ENCODE peak calls at places on chromosomes 4 and X, in eight cellular contexts. J, C, U, X, W, F, I and R are unnamed samples.

GRCh38 chr4:10458190-10458589 is 964 bp upstream of the ZNF518B start:
- DNase-seq in J (no peak), I (no peak), W (no peak), F (no peak), X (no peak), C (no peak), U (no peak), R (no peak)

GRCh38 chr4:121266982-121267381 is 102.9 kb upstream of the TNIP3 start:
- DNase-seq in I (no peak), J (no peak), U (no peak), C (no peak), X (no peak), W (no peak), F (no peak), R (no peak)

GRCh38 chr4:169351860-169352259 is 81.1 kb upstream of the SH3RF1 start:
- DNase-seq in C (peak), U (peak), X (no peak), J (peak), W (no peak), I (peak), F (no peak), R (peak)

GRCh38 chr4:113502476-113502875 is 259.1 kb downstream of the CAMK2D start:
- DNase-seq in W (no peak), J (no peak), C (peak), X (peak), U (no peak), I (no peak), F (no peak), R (peak)

GRCh38 chrX:70672326-70672725 is 227.7 kb downstream of the DLG3 start:
- DNase-seq in I (no peak), C (no peak), U (no peak), F (no peak), J (no peak), W (no peak), X (no peak), R (no peak)

GRCh38 chr4:22573198-22573597 is 57.3 kb upstream of the ADGRA3 start:
- DNase-seq in X (no peak), F (peak), I (peak), U (no peak), J (no peak), C (no peak), W (no peak), R (peak)

GRCh38 chr4:184280591-184281071 is 63.0 kb upstream of the ENPP6 start:
- DNase-seq in J (peak), C (no peak), W (no peak), F (no peak), I (no peak), X (no peak), U (no peak), R (no peak)

GRCh38 chr4:9773464-9773863 is 8.0 kb upstream of the DRD5 start:
- DNase-seq in U (no peak), X (no peak), W (no peak), C (no peak), J (no peak), I (no peak), F (no peak), R (no peak)

GRCh38 chr4:56648245-56649151 is 32.6 kb downstream of the HOPX start:
- DNase-seq in I (no peak), U (no peak), J (no peak), X (peak), C (peak), W (no peak), F (no peak), R (peak)

GRCh38 chr4:10347281-10347795 is 109.9 kb downstream of the ZNF518B start:
- DNase-seq in C (no peak), U (no peak), W (no peak), I (peak), J (no peak), F (no peak), X (no peak), R (no peak)

GRCh38 chr4:148210661-148211060 is 231.6 kb downstream of the NR3C2 start:
- DNase-seq in J (no peak), I (no peak), W (no peak), X (no peak), F (no peak), C (no peak), U (no peak), R (no peak)

GRCh38 chr4:2949782-2950125 is 13.5 kb downstream of the NOP14 start:
- DNase-seq in I (no peak), X (no peak), F (no peak), U (no peak), J (no peak), W (no peak), C (no peak), R (no peak)

GRCh38 chr4:110654254-110654635 is 31.4 kb upstream of the PITX2 start:
- DNase-seq in U (no peak), F (no peak), C (no peak), J (no peak), W (no peak), X (no peak), I (no peak), R (no peak)

GRCh38 chrX:12949927-12950656 is 24.8 kb upstream of the TMSB4X start:
- DNase-seq in F (peak), C (peak), I (no peak), U (peak), W (no peak), J (peak), X (peak), R (peak)

GRCh38 chrX:10939384-10939783 is 171.7 kb upstream of the HCCS start:
- DNase-seq in X (peak), C (peak), F (no peak), U (no peak), I (peak), J (peak), W (no peak), R (no peak)

GRCh38 chr4:164748375-164748774 is 5.6 kb upstream of the SMIM31 start:
- DNase-seq in C (peak), J (no peak), F (no peak), X (peak), W (no peak), I (no peak), U (no peak), R (peak)

GRCh38 chrX:26050099-26050498 is 88.0 kb upstream of the MAGEB18 start:
- DNase-seq in F (no peak), I (no peak), J (no peak), C (no peak), W (no peak), U (no peak), X (peak), R (no peak)

GRCh38 chr4:151624606-151625565 is 135.9 kb downstream of the GATB start:
- DNase-seq in J (no peak), W (no peak), I (no peak), U (no peak), F (no peak), X (no peak), C (peak), R (no peak)

GRCh38 chr4:147096667-147097604 is 151.3 kb upstream of the TTC29 start:
- DNase-seq in C (peak), W (no peak), U (no peak), F (no peak), I (peak), J (no peak), X (peak), R (peak)

GRCh38 chrX:20973038-20973437 is 401.2 kb upstream of the CNKSR2 start:
- DNase-seq in X (no peak), J (no peak), W (peak), F (no peak), C (no peak), U (no peak), I (no peak), R (no peak)

GRCh38 chr4:81606796-81607550 is 135.3 kb upstream of the RASGEF1B start:
- DNase-seq in W (no peak), J (no peak), F (peak), U (no peak), X (peak), C (peak), I (no peak), R (peak)

GRCh38 chrX:47579537-47579936 is 2.7 kb upstream of the TIMP1 start:
- DNase-seq in W (no peak), C (peak), U (no peak), J (no peak), I (no peak), X (peak), F (peak), R (peak)

GRCh38 chrX:139093201-139093600 is 381.7 kb upstream of the FGF13 start:
- DNase-seq in J (no peak), W (no peak), U (no peak), X (no peak), C (no peak), I (no peak), F (no peak), R (peak)

GRCh38 chr4:37762294-37763163 is 64.0 kb upstream of the PGM2 start:
- DNase-seq in I (no peak), X (peak), F (no peak), W (no peak), J (no peak), U (no peak), C (peak), R (peak)

GRCh38 chrX:42720209-42720608 is 57.8 kb downstream of the PPP1R2C start:
- DNase-seq in F (no peak), C (no peak), J (no peak), U (no peak), W (no peak), I (no peak), X (no peak), R (no peak)

GRCh38 chr4:10089346-10089745 is 27.3 kb downstream of the WDR1 start:
- DNase-seq in C (no peak), I (peak), W (peak), F (peak), X (no peak), J (no peak), U (peak), R (no peak)

GRCh38 chrX:124502144-124502543 is 155.8 kb downstream of the SH2D1A start:
- DNase-seq in F (no peak), C (no peak), I (no peak), U (no peak), W (no peak), J (no peak), X (no peak), R (no peak)

GRCh38 chrX:126552313-126553022 is at the start of gene DCAF12L1:
- DNase-seq in J (no peak), I (no peak), W (no peak), C (no peak), F (no peak), U (no peak), X (no peak), R (no peak)

GRCh38 chr4:38154681-38155588 is 194.7 kb downstream of the PTTG2 start:
- DNase-seq in F (peak), X (peak), J (peak), W (no peak), U (no peak), I (no peak), C (peak), R (peak)

GRCh38 chr4:118139241-118139640 is 105.0 kb downstream of the NDST3 start:
- DNase-seq in I (no peak), U (no peak), C (no peak), J (no peak), F (no peak), X (no peak), W (no peak), R (no peak)

GRCh38 chrX:108304210-108304609 is 134.0 kb downstream of the COL4A6 start:
- DNase-seq in J (no peak), X (peak), U (no peak), I (no peak), C (peak), F (no peak), W (no peak), R (peak)
- TF ChIP-seq CTCF in J (peak), X (peak), U (peak), I (peak), C (peak), F (no peak), W (peak), R (peak)

GRCh38 chrX:24148118-24148517 is 1.4 kb upstream of the ZFX start:
- DNase-seq in I (no peak), J (no peak), F (no peak), U (no peak), X (no peak), W (no peak), C (no peak), R (no peak)
- H3K4me3 ChIP-seq in I (peak), J (no peak), F (peak), U (no peak), X (no peak), W (peak), C (no peak), R (no peak)

DNA sequence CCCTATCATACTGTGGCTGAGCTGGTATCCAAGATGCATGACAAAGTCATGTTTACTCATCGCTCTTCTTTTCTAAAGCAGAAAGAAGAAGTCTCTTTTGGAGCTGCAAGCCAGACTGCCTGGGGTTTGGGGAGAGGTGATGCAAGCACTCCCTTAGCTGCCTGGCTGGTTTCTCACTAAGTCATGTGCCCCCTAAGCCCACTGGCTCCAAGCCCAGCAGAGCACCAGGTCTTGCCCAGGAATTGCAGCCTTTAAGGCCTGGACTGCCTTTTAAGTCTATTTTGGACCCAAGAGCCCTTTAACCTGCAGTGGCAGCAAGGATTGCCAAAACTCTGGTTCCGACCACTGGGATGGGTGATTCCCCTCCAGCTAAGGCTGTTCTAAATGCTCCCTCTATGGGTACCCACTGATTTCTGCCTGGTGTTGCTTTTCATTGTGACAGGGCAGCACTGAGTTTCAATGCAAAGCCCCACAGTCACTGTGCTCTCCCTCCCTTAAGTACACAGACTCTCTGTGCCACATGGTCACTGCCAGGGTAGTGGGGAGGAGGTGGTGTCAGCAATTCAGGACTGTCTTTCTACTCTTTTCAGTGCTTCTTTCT is 548.6 kb downstream of the TLL1 start:
- DNase-seq in X (peak), J (no peak), C (peak), U (peak), I (no peak), W (no peak), F (no peak), R (peak)
- TF ChIP-seq CTCF in X (no peak), J (no peak), C (peak), U (no peak), I (no peak), W (peak), F (no peak), R (no peak)

GRCh38 chr4:155854597-155855226 is 11.4 kb downstream of the ASIC5 start:
- DNase-seq in C (peak), U (no peak), W (no peak), I (no peak), F (no peak), J (no peak), X (no peak), R (peak)
- H3K4me3 ChIP-seq in C (no peak), U (no peak), W (no peak), I (no peak), F (no peak), J (no peak), X (no peak), R (no peak)

DNA sequence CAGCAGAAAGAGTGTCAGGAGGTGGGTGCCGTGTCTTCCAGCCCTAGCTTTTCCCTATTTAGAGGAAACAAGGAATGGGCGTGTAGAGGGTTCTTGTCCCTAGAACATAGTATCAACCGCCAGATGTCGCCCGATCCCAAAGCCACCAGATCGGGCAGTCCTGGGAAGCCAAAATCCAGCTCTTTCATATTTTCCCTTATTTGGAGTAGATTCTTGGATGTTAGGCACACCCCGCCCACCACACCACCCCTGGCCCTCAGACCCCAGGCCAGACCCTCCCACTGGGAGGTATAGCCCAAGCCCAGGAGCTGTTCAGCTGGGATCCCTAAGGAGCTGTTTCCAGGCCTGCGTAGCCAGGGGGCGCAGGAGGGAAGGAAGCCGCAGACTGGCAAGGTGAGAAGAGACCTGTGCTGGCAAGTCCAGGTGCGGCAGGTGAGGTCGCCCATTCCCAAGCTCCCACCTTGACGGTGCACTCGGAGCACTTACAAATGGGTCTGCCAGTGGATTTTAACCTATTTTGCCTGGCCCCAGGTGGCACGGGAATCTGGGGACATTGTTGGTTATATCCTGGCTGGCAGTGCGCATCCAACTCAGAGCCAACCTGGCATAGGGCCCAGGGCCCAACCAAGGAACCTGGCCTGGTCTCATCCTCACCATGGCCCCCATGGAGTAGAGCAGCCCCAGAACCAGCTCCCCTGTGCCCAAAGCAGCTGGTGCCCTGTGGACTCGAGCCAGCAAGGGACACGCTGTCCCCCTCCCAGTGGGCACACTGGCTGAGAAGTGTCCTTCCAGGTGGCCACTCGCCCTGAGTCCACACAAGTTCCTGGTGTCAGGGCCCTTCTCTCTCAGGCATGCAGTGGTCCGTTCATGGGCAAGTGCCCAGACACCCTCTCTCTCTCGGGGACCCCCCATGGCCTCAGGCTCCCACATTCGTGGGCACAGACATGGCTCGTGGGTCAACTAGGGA is 811 bp downstream of the FLNA start:
- DNase-seq in W (peak), C (peak), X (peak), U (no peak), J (peak), I (peak), F (no peak), R (peak)
- TF ChIP-seq CTCF in W (peak), C (peak), X (peak), U (peak), J (peak), I (peak), F (peak), R (peak)

GRCh38 chrX:40403757-40404156 is 177.0 kb upstream of the ATP6AP2 start:
- DNase-seq in W (no peak), I (no peak), X (no peak), F (no peak), J (no peak), C (no peak), U (no peak), R (no peak)
- H3K4me3 ChIP-seq in W (no peak), I (no peak), X (no peak), F (no peak), J (no peak), C (no peak), U (no peak), R (no peak)

DNA sequence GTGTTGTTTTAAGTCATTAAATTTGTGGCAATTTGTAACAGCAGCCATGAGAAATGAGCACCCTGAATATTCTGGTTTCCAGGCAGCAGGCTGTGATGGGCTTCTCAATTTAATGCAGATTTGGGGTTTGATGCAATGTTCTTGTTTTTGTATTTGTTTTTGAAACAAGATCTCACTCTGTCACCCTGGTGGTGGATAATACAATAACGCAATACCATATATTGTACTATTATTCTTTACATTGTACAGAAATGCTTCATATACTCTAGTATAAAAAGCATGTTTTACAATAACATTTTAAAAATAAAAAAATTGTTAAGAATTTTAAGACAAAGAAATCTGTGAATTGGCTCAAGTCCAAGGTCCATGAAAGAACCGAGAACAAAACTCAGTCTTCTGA is 129.1 kb downstream of the USP46 start:
- DNase-seq in C (no peak), F (no peak), W (no peak), J (no peak), X (no peak), U (no peak), I (no peak), R (no peak)
- TF ChIP-seq CTCF in C (no peak), F (no peak), W (peak), J (no peak), X (no peak), U (no peak), I (no peak), R (no peak)

DNA sequence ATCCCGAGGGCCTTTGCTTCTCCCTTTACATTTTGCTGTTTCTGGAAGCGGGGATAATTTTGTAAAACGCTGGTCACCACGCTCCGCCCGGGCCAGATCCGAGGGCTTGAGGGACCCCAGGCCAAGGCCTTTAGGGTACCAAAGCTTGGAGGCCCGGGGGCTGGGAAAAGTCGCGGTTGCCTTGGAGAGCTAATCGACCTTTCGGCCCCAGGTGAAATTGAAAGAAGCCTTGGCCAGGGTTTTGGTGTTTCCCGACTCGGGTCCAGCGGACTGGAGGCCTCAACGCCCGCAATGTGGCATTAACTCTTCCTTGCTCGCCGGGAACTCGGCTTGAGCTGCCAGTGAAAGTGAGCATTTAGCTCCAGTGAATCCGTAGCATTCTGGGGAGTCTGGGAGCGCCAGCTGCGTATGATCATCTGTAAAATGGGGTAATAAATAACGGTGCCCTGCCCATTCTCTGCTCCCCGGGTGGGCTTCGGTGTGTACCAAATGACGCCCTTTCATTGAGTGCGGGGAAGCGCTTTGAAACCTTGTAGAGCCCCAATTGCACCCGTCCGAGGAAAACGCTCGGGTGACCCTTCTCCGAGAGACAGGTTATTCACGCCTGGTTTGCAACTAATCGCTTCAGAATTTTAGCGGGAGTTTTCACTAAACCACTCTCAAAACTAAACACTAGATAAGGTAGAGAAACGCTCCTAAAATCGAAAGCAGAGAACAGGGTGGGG is 4.4 kb downstream of the NKX3-2 start:
- DNase-seq in W (no peak), C (no peak), F (no peak), J (no peak), X (no peak), U (no peak), I (no peak), R (no peak)
- H3K4me3 ChIP-seq in W (peak), C (no peak), F (no peak), J (no peak), X (no peak), U (no peak), I (no peak), R (no peak)

DNA sequence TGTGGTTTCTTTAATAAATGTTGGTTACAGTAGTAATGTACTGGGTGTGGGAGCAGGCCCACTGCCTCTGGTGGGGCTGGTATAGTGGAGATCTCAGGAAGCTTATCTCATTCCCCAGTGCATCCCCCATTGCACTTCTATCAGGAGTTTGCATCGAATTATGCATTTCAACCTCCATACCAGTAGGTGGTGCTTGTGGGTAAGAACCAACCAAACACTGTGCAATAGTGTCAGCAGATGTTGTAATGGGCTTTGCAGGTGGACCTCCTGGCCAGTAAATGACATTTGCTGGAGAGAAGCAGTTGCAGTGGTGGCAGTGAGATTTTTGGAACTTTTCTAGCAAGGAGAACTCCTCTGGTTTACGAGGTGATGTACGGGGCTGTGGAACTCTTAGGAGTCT is 150.6 kb downstream of the POU3F4 start:
- DNase-seq in W (no peak), C (no peak), U (no peak), F (no peak), I (no peak), X (no peak), J (no peak), R (no peak)
- TF ChIP-seq CTCF in W (peak), C (no peak), U (peak), F (no peak), I (peak), X (no peak), J (no peak), R (peak)

GRCh38 chr4:41748074-41748787 is at the start of gene PHOX2B:
- DNase-seq in X (no peak), F (no peak), U (no peak), C (no peak), W (no peak), I (no peak), J (no peak), R (no peak)
- H3K4me3 ChIP-seq in X (no peak), F (no peak), U (no peak), C (no peak), W (peak), I (no peak), J (no peak), R (no peak)